ENCODE peak calls at places on chromosome 7, in ten cellular contexts. One of them, this sample, is unnamed. For H3K36me3, the result is how much of the 10 kb centered on the place peaks cover.

GRCh38 chr7:126589068-126589684 is 663.6 kb downstream of the GRM8 start:
- DNase-seq in A673: no peak
- DNase-seq in testis: no peak
- DNase-seq in kidney epithelial cell: no peak
- DNase-seq in right atrium auricular region: no peak
- DNase-seq in CD8-positive, alpha-beta memory T cell: no peak
- DNase-seq in tibial artery: no peak
- DNase-seq in Peyer's patch: no peak
- DNase-seq in body of pancreas: no peak
- DNase-seq in endodermal cell: no peak
- DNase-seq in this sample: no peak

GRCh38 chr7:94170836-94171235 is 166.7 kb upstream of the BET1 start:
- DNase-seq in A673: no peak
- DNase-seq in testis: no peak
- DNase-seq in kidney epithelial cell: no peak
- DNase-seq in right atrium auricular region: no peak
- DNase-seq in CD8-positive, alpha-beta memory T cell: no peak
- DNase-seq in tibial artery: no peak
- DNase-seq in Peyer's patch: no peak
- DNase-seq in body of pancreas: no peak
- DNase-seq in endodermal cell: no peak
- DNase-seq in this sample: no peak

GRCh38 chr7:97418312-97418711 is 300.8 kb downstream of the SDHAF3 start:
- DNase-seq in A673: peak
- DNase-seq in testis: peak
- DNase-seq in kidney epithelial cell: no peak
- DNase-seq in right atrium auricular region: no peak
- DNase-seq in CD8-positive, alpha-beta memory T cell: no peak
- DNase-seq in tibial artery: no peak
- DNase-seq in Peyer's patch: no peak
- DNase-seq in body of pancreas: no peak
- DNase-seq in endodermal cell: peak
- DNase-seq in this sample: no peak

GRCh38 chr7:154968336-154969001 is 34.5 kb downstream of the PAXIP1 start:
- DNase-seq in A673: no peak
- DNase-seq in testis: no peak
- DNase-seq in kidney epithelial cell: no peak
- DNase-seq in right atrium auricular region: no peak
- DNase-seq in CD8-positive, alpha-beta memory T cell: peak
- DNase-seq in tibial artery: no peak
- DNase-seq in Peyer's patch: no peak
- DNase-seq in body of pancreas: no peak
- DNase-seq in endodermal cell: no peak
- DNase-seq in this sample: no peak

GRCh38 chr7:137882261-137882668 is 35.5 kb upstream of the DGKI start:
- DNase-seq in A673: no peak
- DNase-seq in testis: no peak
- DNase-seq in kidney epithelial cell: peak
- DNase-seq in right atrium auricular region: no peak
- DNase-seq in CD8-positive, alpha-beta memory T cell: no peak
- DNase-seq in tibial artery: peak
- DNase-seq in Peyer's patch: no peak
- DNase-seq in body of pancreas: no peak
- DNase-seq in endodermal cell: no peak
- DNase-seq in this sample: no peak

GRCh38 chr7:124550036-124550435 is 215.6 kb downstream of the GPR37 start:
- DNase-seq in A673: peak
- DNase-seq in testis: no peak
- DNase-seq in kidney epithelial cell: no peak
- DNase-seq in right atrium auricular region: no peak
- DNase-seq in CD8-positive, alpha-beta memory T cell: no peak
- DNase-seq in tibial artery: no peak
- DNase-seq in Peyer's patch: no peak
- DNase-seq in body of pancreas: no peak
- DNase-seq in endodermal cell: no peak
- DNase-seq in this sample: no peak

GRCh38 chr7:67021260-67021659 is 24.6 kb downstream of the TYW1 start:
- DNase-seq in A673: no peak
- DNase-seq in testis: no peak
- DNase-seq in kidney epithelial cell: no peak
- DNase-seq in right atrium auricular region: no peak
- DNase-seq in CD8-positive, alpha-beta memory T cell: no peak
- DNase-seq in tibial artery: no peak
- DNase-seq in Peyer's patch: no peak
- DNase-seq in body of pancreas: no peak
- DNase-seq in endodermal cell: no peak
- DNase-seq in this sample: no peak

GRCh38 chr7:112226701-112227276 is 20.3 kb downstream of the ZNF277 start:
- DNase-seq in A673: no peak
- DNase-seq in testis: no peak
- DNase-seq in kidney epithelial cell: no peak
- DNase-seq in right atrium auricular region: no peak
- DNase-seq in CD8-positive, alpha-beta memory T cell: no peak
- DNase-seq in tibial artery: no peak
- DNase-seq in Peyer's patch: no peak
- DNase-seq in body of pancreas: no peak
- DNase-seq in endodermal cell: no peak
- DNase-seq in this sample: no peak

GRCh38 chr7:128082431-128082830 is 51.2 kb upstream of the LRRC4 start:
- DNase-seq in A673: no peak
- DNase-seq in testis: no peak
- DNase-seq in kidney epithelial cell: no peak
- DNase-seq in right atrium auricular region: no peak
- DNase-seq in CD8-positive, alpha-beta memory T cell: no peak
- DNase-seq in tibial artery: no peak
- DNase-seq in Peyer's patch: no peak
- DNase-seq in body of pancreas: no peak
- DNase-seq in endodermal cell: no peak
- DNase-seq in this sample: no peak

GRCh38 chr7:128078309-128078708 is 47.1 kb upstream of the LRRC4 start:
- DNase-seq in A673: no peak
- DNase-seq in testis: no peak
- DNase-seq in kidney epithelial cell: no peak
- DNase-seq in right atrium auricular region: no peak
- DNase-seq in CD8-positive, alpha-beta memory T cell: no peak
- DNase-seq in tibial artery: no peak
- DNase-seq in Peyer's patch: no peak
- DNase-seq in body of pancreas: no peak
- DNase-seq in endodermal cell: no peak
- DNase-seq in this sample: peak

GRCh38 chr7:128081351-128081750 is 50.1 kb upstream of the LRRC4 start:
- DNase-seq in A673: no peak
- DNase-seq in testis: no peak
- DNase-seq in kidney epithelial cell: no peak
- DNase-seq in right atrium auricular region: no peak
- DNase-seq in CD8-positive, alpha-beta memory T cell: no peak
- DNase-seq in tibial artery: no peak
- DNase-seq in Peyer's patch: no peak
- DNase-seq in body of pancreas: no peak
- DNase-seq in endodermal cell: no peak
- DNase-seq in this sample: no peak

GRCh38 chr7:128076831-128077271 is 45.6 kb upstream of the LRRC4 start:
- DNase-seq in A673: peak
- DNase-seq in testis: peak
- DNase-seq in kidney epithelial cell: no peak
- DNase-seq in right atrium auricular region: peak
- DNase-seq in CD8-positive, alpha-beta memory T cell: no peak
- DNase-seq in tibial artery: no peak
- DNase-seq in Peyer's patch: no peak
- DNase-seq in body of pancreas: peak
- DNase-seq in endodermal cell: no peak
- DNase-seq in this sample: peak

DNA sequence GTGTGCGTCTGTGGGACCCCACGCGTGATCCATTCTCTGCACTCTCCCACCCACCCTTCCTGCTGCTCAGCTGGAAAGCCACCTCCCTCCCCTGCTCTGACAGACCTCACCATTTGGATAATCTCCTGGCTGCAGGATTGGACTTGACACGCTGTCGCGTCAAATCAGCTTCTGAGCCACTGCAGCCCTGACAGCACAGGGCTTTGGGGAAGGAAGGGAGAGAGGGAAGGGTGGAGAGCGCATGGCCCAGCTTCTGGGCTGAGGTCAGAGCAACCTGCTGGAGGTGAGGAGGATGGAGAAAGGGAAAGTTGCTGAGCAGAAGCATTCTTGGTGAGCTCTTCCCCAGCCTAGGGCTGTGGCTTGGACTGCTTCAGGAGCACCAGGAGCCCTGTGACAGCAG is 48.9 kb upstream of the LRRC4 start:
- DNase-seq in A673: no peak
- DNase-seq in testis: no peak
- DNase-seq in kidney epithelial cell: no peak
- DNase-seq in right atrium auricular region: no peak
- DNase-seq in CD8-positive, alpha-beta memory T cell: no peak
- DNase-seq in tibial artery: no peak
- DNase-seq in Peyer's patch: no peak
- DNase-seq in body of pancreas: no peak
- DNase-seq in endodermal cell: no peak
- DNase-seq in this sample: no peak
- H3K36me3 ChIP-seq in A673: under half
- H3K36me3 ChIP-seq in testis: under half
- H3K36me3 ChIP-seq in kidney epithelial cell: under half
- H3K36me3 ChIP-seq in right atrium auricular region: under half
- H3K36me3 ChIP-seq in CD8-positive, alpha-beta memory T cell: under half
- H3K36me3 ChIP-seq in tibial artery: half or more
- H3K36me3 ChIP-seq in Peyer's patch: under half
- H3K36me3 ChIP-seq in body of pancreas: under half
- H3K36me3 ChIP-seq in endodermal cell: half or more
- H3K36me3 ChIP-seq in this sample: under half

GRCh38 chr7:47428052-47428779 is 153.7 kb downstream of the TNS3 start:
- DNase-seq in A673: no peak
- DNase-seq in testis: no peak
- DNase-seq in kidney epithelial cell: no peak
- DNase-seq in right atrium auricular region: no peak
- DNase-seq in CD8-positive, alpha-beta memory T cell: no peak
- DNase-seq in tibial artery: peak
- DNase-seq in Peyer's patch: no peak
- DNase-seq in body of pancreas: no peak
- DNase-seq in endodermal cell: no peak
- DNase-seq in this sample: no peak
- H3K36me3 ChIP-seq in A673: under half
- H3K36me3 ChIP-seq in testis: under half
- H3K36me3 ChIP-seq in kidney epithelial cell: under half
- H3K36me3 ChIP-seq in right atrium auricular region: under half
- H3K36me3 ChIP-seq in CD8-positive, alpha-beta memory T cell: under half
- H3K36me3 ChIP-seq in tibial artery: under half
- H3K36me3 ChIP-seq in Peyer's patch: under half
- H3K36me3 ChIP-seq in body of pancreas: under half
- H3K36me3 ChIP-seq in endodermal cell: under half
- H3K36me3 ChIP-seq in this sample: under half

DNA sequence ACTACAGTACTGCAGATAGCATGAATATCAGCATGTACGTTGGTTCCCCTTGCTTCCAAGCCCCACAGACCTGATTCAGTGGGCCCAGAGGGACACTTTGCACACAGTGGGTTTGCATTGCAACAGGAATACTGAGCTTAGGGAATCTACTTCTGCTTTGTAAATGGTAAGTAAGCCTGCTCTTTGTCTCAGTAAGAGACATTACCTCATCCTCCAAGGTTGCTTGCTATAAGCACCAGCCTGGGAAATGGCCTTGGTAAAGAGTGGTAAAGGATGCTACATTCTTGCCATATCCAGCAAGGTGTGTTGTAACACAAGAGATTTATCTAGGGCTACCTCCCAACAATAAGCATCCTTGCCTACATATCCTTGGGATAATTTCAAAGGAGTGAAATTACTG is 730.5 kb downstream of the INHBA start:
- DNase-seq in A673: no peak
- DNase-seq in testis: no peak
- DNase-seq in kidney epithelial cell: no peak
- DNase-seq in right atrium auricular region: no peak
- DNase-seq in CD8-positive, alpha-beta memory T cell: no peak
- DNase-seq in tibial artery: no peak
- DNase-seq in Peyer's patch: no peak
- DNase-seq in body of pancreas: no peak
- DNase-seq in endodermal cell: peak
- DNase-seq in this sample: no peak
- H3K36me3 ChIP-seq in A673: under half
- H3K36me3 ChIP-seq in testis: under half
- H3K36me3 ChIP-seq in kidney epithelial cell: under half
- H3K36me3 ChIP-seq in right atrium auricular region: under half
- H3K36me3 ChIP-seq in CD8-positive, alpha-beta memory T cell: under half
- H3K36me3 ChIP-seq in tibial artery: under half
- H3K36me3 ChIP-seq in Peyer's patch: under half
- H3K36me3 ChIP-seq in body of pancreas: under half
- H3K36me3 ChIP-seq in endodermal cell: under half
- H3K36me3 ChIP-seq in this sample: under half

DNA sequence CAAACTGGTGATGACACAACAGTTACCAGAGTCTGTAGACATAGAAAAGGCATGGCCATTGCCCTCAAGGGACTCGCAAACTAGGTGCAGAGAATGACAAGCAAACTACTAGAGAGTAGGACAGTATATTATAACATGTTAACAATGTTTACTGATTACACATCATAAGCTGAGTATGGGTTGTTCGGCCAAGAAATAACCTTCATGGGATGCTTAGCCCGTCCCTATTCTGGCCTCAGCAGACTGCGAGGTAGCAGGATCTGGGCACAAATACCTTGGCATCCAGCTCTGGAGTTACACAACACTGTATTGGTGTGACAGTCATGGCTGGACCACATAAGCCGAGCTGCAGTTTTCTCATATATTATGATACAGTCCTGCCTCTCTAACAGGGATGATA is 51.4 kb downstream of the ABCB4 start:
- DNase-seq in A673: no peak
- DNase-seq in testis: no peak
- DNase-seq in kidney epithelial cell: no peak
- DNase-seq in right atrium auricular region: no peak
- DNase-seq in CD8-positive, alpha-beta memory T cell: no peak
- DNase-seq in tibial artery: no peak
- DNase-seq in Peyer's patch: no peak
- DNase-seq in body of pancreas: no peak
- DNase-seq in endodermal cell: no peak
- DNase-seq in this sample: no peak
- H3K36me3 ChIP-seq in A673: under half
- H3K36me3 ChIP-seq in testis: under half
- H3K36me3 ChIP-seq in kidney epithelial cell: under half
- H3K36me3 ChIP-seq in right atrium auricular region: under half
- H3K36me3 ChIP-seq in CD8-positive, alpha-beta memory T cell: under half
- H3K36me3 ChIP-seq in tibial artery: under half
- H3K36me3 ChIP-seq in Peyer's patch: under half
- H3K36me3 ChIP-seq in body of pancreas: under half
- H3K36me3 ChIP-seq in endodermal cell: under half
- H3K36me3 ChIP-seq in this sample: under half

DNA sequence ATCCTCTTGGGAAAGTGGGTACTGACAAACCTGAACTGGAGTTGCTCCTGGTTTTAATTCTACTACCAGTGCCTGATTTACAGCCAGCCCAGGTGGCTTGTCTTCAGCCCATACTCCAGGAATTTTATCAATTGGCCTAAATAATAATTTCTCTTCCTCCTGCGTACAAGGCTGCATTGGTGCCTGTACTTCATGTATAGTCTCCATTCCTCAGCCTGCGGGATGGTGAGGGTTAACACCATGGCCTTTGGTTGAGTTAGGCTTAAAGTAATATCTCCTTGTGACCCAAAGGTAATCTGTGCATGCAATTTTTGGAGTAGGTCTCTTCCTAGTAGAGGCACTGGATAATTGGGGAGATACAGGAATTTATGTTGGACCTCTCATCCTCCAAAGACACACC is 5.5 kb upstream of the ZNF117 start:
- DNase-seq in A673: no peak
- DNase-seq in testis: no peak
- DNase-seq in kidney epithelial cell: no peak
- DNase-seq in right atrium auricular region: no peak
- DNase-seq in CD8-positive, alpha-beta memory T cell: no peak
- DNase-seq in tibial artery: no peak
- DNase-seq in Peyer's patch: no peak
- DNase-seq in body of pancreas: no peak
- DNase-seq in endodermal cell: no peak
- DNase-seq in this sample: no peak
- H3K36me3 ChIP-seq in A673: under half
- H3K36me3 ChIP-seq in testis: under half
- H3K36me3 ChIP-seq in kidney epithelial cell: under half
- H3K36me3 ChIP-seq in right atrium auricular region: under half
- H3K36me3 ChIP-seq in CD8-positive, alpha-beta memory T cell: under half
- H3K36me3 ChIP-seq in tibial artery: under half
- H3K36me3 ChIP-seq in Peyer's patch: under half
- H3K36me3 ChIP-seq in body of pancreas: under half
- H3K36me3 ChIP-seq in endodermal cell: half or more
- H3K36me3 ChIP-seq in this sample: under half